ENCODE peak calls at places on chromosomes 13 and 19, in five cellular contexts. B, F, C, O and V are unnamed samples.

GRCh38 chr13:24022568-24022967 is 125.3 kb upstream of the C1QTNF9B start:
- DNase-seq in B (no peak), C (no peak), O (no peak), F (no peak), V (no peak)

GRCh38 chr19:33333615-33334014 is 31.3 kb upstream of the CEBPA start:
- DNase-seq in C (no peak), O (no peak), F (no peak), B (no peak), V (no peak)

GRCh38 chr19:3515891-3516422 is 9.8 kb downstream of the FZR1 start:
- DNase-seq in F (no peak), O (no peak), B (no peak), C (no peak), V (no peak)

GRCh38 chr13:26653310-26653709 is 95.8 kb downstream of the WASF3 start:
- DNase-seq in B (no peak), F (no peak), C (no peak), O (no peak), V (no peak)

GRCh38 chr19:31351212-31352193 is 2.3 kb upstream of the TSHZ3 start:
- DNase-seq in C (peak; percentile 82), O (peak; percentile 66), B (no peak), F (no peak), V (no peak)

GRCh38 chr13:79679334-79679733 is 198.4 kb downstream of the NDFIP2 start:
- DNase-seq in F (peak; percentile 81), C (peak; percentile 81), B (no peak), O (peak; percentile 77), V (peak; percentile 57)

GRCh38 chr19:38665950-38666661 is 18.7 kb downstream of the ACTN4 start:
- DNase-seq in C (peak; percentile 77), B (no peak), O (peak; percentile 79), F (no peak), V (peak; percentile 76)

GRCh38 chr19:7500811-7501450 is 12.1 kb upstream of the PEX11G start:
- DNase-seq in B (no peak), O (peak; percentile 92), F (peak; percentile 72), C (no peak), V (no peak)

GRCh38 chr19:38679839-38680238 is 32.4 kb downstream of the ACTN4 start:
- DNase-seq in F (no peak), C (no peak), O (no peak), B (no peak), V (no peak)

GRCh38 chr19:7751157-7751783 is 3.9 kb upstream of the CD209 start:
- DNase-seq in F (no peak), B (no peak), O (no peak), C (no peak), V (no peak)

GRCh38 chr13:76331948-76332712 is 554.1 kb downstream of the KCTD12 start:
- DNase-seq in B (no peak), O (no peak), F (no peak), C (no peak), V (no peak)

GRCh38 chr19:52734340-52734892 is 428 bp downstream of the ZNF611 start:
- DNase-seq in F (peak; percentile 25), C (peak; percentile 70), B (no peak), O (no peak), V (no peak)

GRCh38 chr13:36057041-36057440 is 74.1 kb downstream of the DCLK1 start:
- DNase-seq in C (no peak), F (no peak), B (no peak), O (no peak), V (no peak)

GRCh38 chr19:18271433-18271841 is 2.8 kb downstream of the IQCN start:
- DNase-seq in C (no peak), B (no peak), O (no peak), F (no peak), V (no peak)

GRCh38 chr19:3105641-3106508 is 11.7 kb downstream of the GNA11 start:
- DNase-seq in C (no peak), O (no peak), F (no peak), B (no peak), V (no peak)

GRCh38 chr13:98133949-98134348 is 8.9 kb upstream of the FARP1 start:
- DNase-seq in C (no peak), F (no peak), O (no peak), B (no peak), V (no peak)

GRCh38 chr13:106376411-106377112 is 158.9 kb downstream of the EFNB2 start:
- DNase-seq in B (no peak), C (peak; percentile 66), F (peak; percentile 61), O (no peak), V (no peak)

GRCh38 chr13:83881917-83882625 is at the start of gene SLITRK1:
- DNase-seq in F (no peak), O (peak; percentile 93), B (no peak), C (no peak), V (no peak)

GRCh38 chr13:73063166-73063565 is 4.4 kb downstream of the KLF5 start:
- DNase-seq in F (no peak), C (no peak), B (no peak), O (no peak), V (no peak)

GRCh38 chr19:10113592-10113963 is 2.1 kb downstream of the P2RY11 start:
- DNase-seq in C (no peak), B (no peak), F (no peak), O (peak; percentile 69), V (no peak)

GRCh38 chr13:31122544-31123260 is 39.0 kb downstream of the HSPH1 start:
- DNase-seq in O (no peak), F (no peak), C (no peak), B (no peak), V (no peak)

GRCh38 chr13:79481685-79482052 is 714 bp downstream of the NDFIP2 start:
- DNase-seq in C (no peak), F (peak; percentile 28), O (no peak), B (no peak), V (no peak)

GRCh38 chr19:16628984-16629691 is 1.1 kb upstream of the MED26 start:
- DNase-seq in C (peak; percentile 88), O (no peak), F (peak; percentile 48), B (no peak), V (no peak)

GRCh38 chr19:36115453-36116343 is at the start of gene TBCB:
- DNase-seq in O (no peak), C (peak; percentile 92), B (no peak), F (peak; percentile 84), V (peak; percentile 81)

GRCh38 chr19:8831832-8832131 is 322 bp downstream of the ZNF558 start:
- DNase-seq in O (peak; percentile 42), C (no peak), F (no peak), B (no peak), V (no peak)

GRCh38 chr19:15780595-15781418 is 6.7 kb upstream of the OR10H5 start:
- DNase-seq in O (no peak), C (peak; percentile 70), F (no peak), B (no peak), V (no peak)

GRCh38 chr13:34070544-34071303 is 252.8 kb downstream of the RFC3 start:
- DNase-seq in C (no peak), O (no peak), F (no peak), B (no peak), V (no peak)

GRCh38 chr19:6811906-6812305 is 39.4 kb downstream of the VAV1 start:
- DNase-seq in B (no peak), C (no peak), O (no peak), F (no peak), V (no peak)

GRCh38 chr19:31529121-31529520 is 179.9 kb upstream of the TSHZ3 start:
- DNase-seq in O (peak; percentile 17), F (no peak), B (no peak), C (no peak), V (no peak)

GRCh38 chr19:18785179-18786124 is 5.7 kb downstream of the COMP start:
- DNase-seq in O (peak; percentile 98), C (peak; percentile 83), F (peak; percentile 82), B (no peak), V (no peak)

GRCh38 chr13:28297341-28297740 is 159.0 kb downstream of the PAN3 start:
- DNase-seq in F (no peak), O (no peak), B (no peak), C (no peak), V (no peak)

GRCh38 chr19:49400034-49400433 is 12.0 kb downstream of the KASH5 start:
- DNase-seq in O (no peak), B (no peak), F (no peak), C (no peak), V (no peak)

GRCh38 chr19:20923077-20923871 is at the start of gene ZNF85:
- DNase-seq in B (no peak), F (peak; percentile 92), O (peak; percentile 88), C (peak; percentile 94), V (peak; percentile 92)

GRCh38 chr13:59487883-59488282 is 675.8 kb downstream of the DIAPH3 start:
- DNase-seq in F (no peak), C (no peak), B (no peak), O (no peak), V (no peak)

GRCh38 chr13:64075543-64076271 is 2660.1 kb upstream of the PCDH20 start:
- DNase-seq in F (peak; percentile 18), C (no peak), B (no peak), O (no peak), V (no peak)

GRCh38 chr19:48362716-48363499 is 832 bp downstream of the TMEM143 start:
- DNase-seq in C (peak; percentile 98), O (peak; percentile 94), B (no peak), F (peak; percentile 96), V (peak; percentile 97)
- TF ChIP-seq POLR2A in C (peak; percentile 44), O (no peak), B (no peak), F (no peak), V (no peak)

DNA sequence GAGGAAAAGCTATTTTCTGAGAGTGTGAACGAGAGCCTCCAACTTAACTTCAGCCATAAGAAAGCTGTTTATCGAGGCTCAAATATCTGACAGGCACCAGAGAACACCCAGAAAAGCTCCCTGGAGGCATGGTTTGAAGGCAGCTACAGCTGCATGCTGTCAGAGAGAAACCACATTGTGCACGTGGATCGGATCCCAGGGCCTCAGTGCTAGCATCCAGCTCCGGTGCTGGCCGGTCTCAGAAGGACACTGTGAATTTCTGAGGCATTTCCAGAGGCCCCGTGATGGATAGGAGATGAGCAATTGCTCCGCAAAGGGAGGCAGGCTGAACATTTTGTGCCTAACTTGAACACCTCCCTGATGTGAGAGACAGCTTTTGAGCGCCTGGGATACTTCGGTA is 315.7 kb downstream of the FGF9 start:
- DNase-seq in F (peak; percentile 31), O (no peak), B (no peak), C (peak; percentile 94), V (no peak)
- H3K27ac ChIP-seq in F (peak overlapping the region; percentile 61), O (no peak overlapping the region), B (peak overlapping the region; percentile 62), C (peak overlapping the region; percentile 42), V (no peak overlapping the region)

DNA sequence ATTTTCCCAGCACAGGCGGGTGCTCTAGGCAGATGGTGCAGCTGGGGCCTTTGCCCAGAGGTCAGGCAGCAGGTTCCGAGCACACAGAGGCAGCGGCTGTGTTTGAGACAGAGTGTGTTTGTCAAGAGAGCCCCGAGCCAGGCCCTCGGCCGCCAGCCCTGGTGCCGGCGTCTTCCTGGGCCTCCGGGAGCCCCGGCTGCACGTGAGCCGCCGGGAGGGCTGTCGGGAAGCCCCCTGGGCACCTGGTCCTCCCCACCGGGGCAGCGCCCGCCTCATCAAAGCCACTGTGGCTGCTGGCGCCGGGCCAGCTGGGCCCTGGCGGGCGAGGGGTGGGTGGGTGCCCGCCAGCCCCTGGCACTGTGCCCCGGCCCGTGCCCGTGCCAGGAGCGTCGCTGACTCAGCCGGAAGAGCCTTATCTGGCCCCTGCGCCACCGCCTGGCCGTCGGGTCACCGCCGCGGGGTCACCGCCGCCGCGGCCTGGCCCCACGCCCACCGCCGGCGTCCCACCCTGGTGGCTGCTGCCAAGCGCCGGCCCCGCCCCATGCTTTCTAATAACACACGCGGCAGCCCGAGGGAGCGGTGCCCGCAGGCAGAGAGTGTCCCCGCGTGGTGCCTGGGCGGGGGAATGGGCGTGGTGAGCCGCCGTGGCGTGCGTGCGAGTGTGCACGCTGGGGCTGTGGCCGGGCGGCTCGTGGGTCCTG is 14.9 kb downstream of the ARID3A start:
- DNase-seq in O (no peak), C (peak; percentile 87), B (no peak), F (peak; percentile 92), V (peak; percentile 42)
- TF ChIP-seq CTCF in O (no peak), C (no peak), B (no peak), F (no peak), V (no peak)

GRCh38 chr13:40206241-40207109 is 460.0 kb downstream of the FOXO1 start:
- DNase-seq in F (peak; percentile 46), B (no peak), C (no peak), O (no peak), V (no peak)
- TF ChIP-seq POLR2A in F (no peak), B (no peak), C (no peak), O (no peak), V (no peak)